ENCODE peak calls at places on chromosomes 4 and X, in eight cellular contexts. Z is CD4-positive, CD25-positive, alpha-beta regulatory T cell; K is OCI-LY7; T is naive thymus-derived CD4-positive, alpha-beta T cell; P is fibroblast of the aortic adventitia; U is astrocyte of the spinal cord; N is A549; S is AG04450. R is an unnamed sample.

GRCh38 chr4:74278490-74278889 is 29.8 kb upstream of the EPGN start:
- DNase-seq in T (no peak), S (no peak), U (no peak), Z (no peak), N (no peak), P (no peak), K (no peak), R (no peak)

GRCh38 chr4:138977525-138977924 is 38.1 kb upstream of the NOCT start:
- DNase-seq in S (no peak), Z (no peak), P (no peak), T (no peak), U (no peak), K (peak; percentile 55), N (no peak), R (peak; percentile 36)

GRCh38 chrX:38403834-38404233 is 51.4 kb downstream of the OTC start:
- DNase-seq in S (no peak), T (no peak), U (no peak), Z (no peak), K (no peak), N (no peak), P (no peak), R (no peak)

GRCh38 chr4:125254111-125254510 is 60.6 kb upstream of the FAT4 start:
- DNase-seq in K (no peak), U (peak; percentile 68), S (peak; percentile 24), Z (no peak), P (peak; percentile 18), N (no peak), T (no peak), R (no peak)

GRCh38 chrX:16628954-16629595 is 20.9 kb upstream of the S100G start:
- DNase-seq in Z (no peak), K (no peak), P (no peak), U (no peak), S (no peak), N (no peak), T (no peak), R (no peak)

GRCh38 chr4:2811830-2812599 is 19.1 kb downstream of the SH3BP2 start:
- DNase-seq in T (peak; percentile 47), N (no peak), P (peak; percentile 20), K (peak; percentile 88), Z (peak; percentile 59), U (peak; percentile 68), S (no peak), R (peak; percentile 85)

GRCh38 chr4:152937280-152937534 is 1.1 kb downstream of the FHDC1 start:
- DNase-seq in Z (no peak), P (no peak), N (no peak), K (no peak), T (no peak), S (no peak), U (no peak), R (no peak)

GRCh38 chr4:21765810-21766407 is 182.7 kb downstream of the KCNIP4 start:
- DNase-seq in U (peak; percentile 62), S (no peak), P (peak; percentile 66), N (peak; percentile 2), Z (no peak), K (peak; percentile 41), T (no peak), R (no peak)

GRCh38 chr4:143260750-143261149 is 75.9 kb upstream of the GAB1 start:
- DNase-seq in T (no peak), Z (no peak), N (no peak), S (no peak), P (no peak), U (no peak), K (no peak), R (no peak)

GRCh38 chrX:119406739-119407138 is 7.6 kb downstream of the SLC25A43 start:
- DNase-seq in N (no peak), P (no peak), S (no peak), U (no peak), Z (no peak), K (no peak), T (no peak), R (no peak)

GRCh38 chrX:68827848-68828562 is 816 bp upstream of the EFNB1 start:
- DNase-seq in P (peak; percentile 84), Z (peak; percentile 70), T (peak; percentile 69), K (peak; percentile 73), U (peak; percentile 81), N (peak; percentile 31), S (peak; percentile 61), R (peak; percentile 52)

GRCh38 chrX:104165894-104166734 is at the start of gene FAM199X:
- DNase-seq in Z (peak; percentile 82), N (peak; percentile 76), K (peak; percentile 88), U (peak; percentile 89), P (peak; percentile 79), S (peak; percentile 45), T (peak; percentile 79), R (peak; percentile 90)

GRCh38 chr4:182861346-182861745 is 55.8 kb downstream of the DCTD start:
- DNase-seq in T (no peak), S (no peak), N (no peak), P (no peak), U (no peak), K (no peak), Z (no peak), R (no peak)

GRCh38 chrX:139932077-139932900 is 564 bp downstream of the ATP11C start:
- DNase-seq in P (no peak), U (no peak), T (peak; percentile 43), S (no peak), N (peak; percentile 33), Z (peak; percentile 47), K (peak; percentile 45), R (peak; percentile 61)

DNA sequence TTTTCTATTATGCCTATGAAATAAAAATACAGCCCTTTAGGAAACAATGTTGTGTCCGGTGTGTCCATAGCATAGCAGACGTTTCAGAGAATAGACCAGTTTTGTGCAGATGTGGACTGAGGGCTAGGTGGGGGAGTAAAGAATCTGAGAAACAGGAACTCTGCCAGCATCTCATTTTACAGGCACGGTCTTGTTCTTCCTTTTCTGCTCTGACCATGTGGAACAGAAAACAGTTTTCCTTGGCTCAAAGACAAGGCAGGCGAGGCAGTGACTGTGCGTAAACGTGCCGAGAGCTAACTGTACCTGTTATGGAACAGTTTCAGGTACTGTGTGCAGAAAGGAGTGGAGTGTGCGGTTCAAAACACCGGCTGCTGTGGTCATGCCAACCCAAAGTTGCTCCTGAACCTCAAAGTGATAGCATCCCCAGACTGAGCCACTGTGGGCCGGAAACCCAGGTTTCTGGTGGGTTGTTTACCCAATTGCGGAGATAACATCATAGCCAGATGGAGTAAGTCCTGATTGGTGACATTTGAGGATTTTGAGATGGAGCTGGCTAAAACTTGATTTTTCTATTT is 20.2 kb downstream of the CNGA2 start:
- DNase-seq in K (no peak), Z (no peak), U (peak; percentile 53), P (peak; percentile 15), T (no peak), S (no peak), N (no peak), R (no peak)
- H3K4me3 ChIP-seq in K (no peak overlapping the region), Z (no peak overlapping the region), U (no peak overlapping the region), P (no peak overlapping the region), T (no peak overlapping the region), S (no peak overlapping the region), N (no peak overlapping the region), R (no peak overlapping the region)

GRCh38 chrX:40108084-40108958 is 10.6 kb upstream of the BCOR start:
- DNase-seq in T (no peak), K (no peak), N (peak; percentile 57), Z (no peak), P (peak; percentile 65), S (no peak), U (peak; percentile 62), R (no peak)
- H3K4me3 ChIP-seq in T (peak overlapping the region; percentile 43), K (peak overlapping the region; percentile 69), N (peak overlapping the region; percentile 75), Z (no peak overlapping the region), P (peak overlapping the region; percentile 44), S (peak overlapping the region; percentile 56), U (peak overlapping the region; percentile 10), R (no peak overlapping the region)

GRCh38 chr4:151772322-151772721 is 11.5 kb upstream of the GATB start:
- DNase-seq in U (no peak), N (no peak), P (no peak), Z (no peak), K (no peak), T (no peak), S (no peak), R (no peak)

GRCh38 chr4:151768835-151769234 is 8.0 kb upstream of the GATB start:
- DNase-seq in K (no peak), S (no peak), T (no peak), U (no peak), N (no peak), Z (no peak), P (no peak), R (no peak)

GRCh38 chr4:151774324-151774723 is 13.5 kb upstream of the GATB start:
- DNase-seq in N (no peak), T (no peak), U (no peak), S (no peak), P (no peak), Z (no peak), K (no peak), R (no peak)

GRCh38 chr4:151770154-151770553 is 9.3 kb upstream of the GATB start:
- DNase-seq in K (no peak), U (no peak), S (no peak), T (no peak), N (no peak), P (no peak), Z (no peak), R (no peak)

DNA sequence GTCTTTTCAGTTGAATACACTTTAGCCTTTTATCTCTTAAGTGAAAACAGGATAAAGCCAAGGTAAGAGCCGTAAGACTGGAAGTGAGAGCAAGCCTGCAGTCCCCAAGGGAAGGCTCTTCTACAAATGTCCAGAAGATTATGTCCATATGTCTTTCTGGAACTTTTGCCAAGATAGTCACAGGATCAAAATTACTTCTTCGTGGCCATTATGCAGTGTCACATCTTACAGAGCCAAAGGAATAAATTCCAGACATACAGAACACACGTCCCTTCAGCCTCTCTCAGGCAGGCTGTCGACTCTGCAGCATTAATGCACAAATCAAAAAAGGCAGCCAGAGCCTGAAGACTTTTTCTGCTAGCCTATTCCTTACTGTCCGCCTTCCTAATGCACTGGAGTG is 10.9 kb upstream of the GATB start:
- DNase-seq in S (no peak), T (no peak), N (no peak), U (no peak), P (peak; percentile 23), K (no peak), Z (no peak), R (no peak)
- H3K4me3 ChIP-seq in S (no peak overlapping the region), T (no peak overlapping the region), N (no peak overlapping the region), U (no peak overlapping the region), P (no peak overlapping the region), K (no peak overlapping the region), Z (no peak overlapping the region), R (no peak overlapping the region)

GRCh38 chr4:175790067-175790466 is 22.0 kb downstream of the GPM6A start:
- DNase-seq in Z (no peak), S (no peak), U (no peak), N (no peak), P (no peak), T (no peak), K (no peak), R (no peak)
- H3K4me3 ChIP-seq in Z (no peak overlapping the region), S (no peak overlapping the region), U (no peak overlapping the region), N (no peak overlapping the region), P (no peak overlapping the region), T (no peak overlapping the region), K (no peak overlapping the region), R (no peak overlapping the region)

GRCh38 chr4:39353478-39354177 is 12.5 kb downstream of the RFC1 start:
- DNase-seq in Z (peak; percentile 68), N (no peak), U (peak; percentile 57), T (peak; percentile 69), S (no peak), P (peak; percentile 74), K (peak; percentile 71), R (peak; percentile 78)
- H3K4me3 ChIP-seq in Z (peak overlapping the region; percentile 95), N (peak overlapping the region; percentile 38), U (peak overlapping the region; percentile 8), T (peak overlapping the region; percentile 48), S (peak overlapping the region; percentile 35), P (peak overlapping the region; percentile 47), K (peak overlapping the region; percentile 64), R (peak overlapping the region; percentile 36)